ENCODE peak calls at places on chromosomes 1 and 21, in four cellular contexts. R is H9, W is PC-3, Y is neuronal stem cell. M is an unnamed sample.

GRCh38 chr1:24384251-24385090 is 29.1 kb downstream of the STPG1 start:
- DNase-seq in W (peak; percentile 49), R (no peak), Y (no peak), M (peak; percentile 76)

GRCh38 chr21:37407719-37408455 is 41.3 kb downstream of the DYRK1A start:
- DNase-seq in Y (no peak), R (no peak), W (no peak), M (peak; percentile 51)

GRCh38 chr1:29711582-29712274 is 475.4 kb downstream of the PTPRU start:
- DNase-seq in R (no peak), W (peak; percentile 84), Y (no peak), M (peak; percentile 61)

GRCh38 chr1:230891413-230891812 is 23.1 kb upstream of the C1orf198 start:
- DNase-seq in Y (peak; percentile 43), R (no peak), W (peak; percentile 28), M (peak; percentile 54)

GRCh38 chr1:243903904-243904303 is 53.9 kb upstream of the AKT3 start:
- DNase-seq in R (no peak), Y (no peak), W (peak; percentile 48), M (peak; percentile 67)

GRCh38 chr1:2088434-2088833 is 38.2 kb downstream of the PRKCZ start:
- DNase-seq in R (no peak), Y (no peak), W (no peak), M (peak; percentile 49)

GRCh38 chr1:156149374-156150106 is 3.8 kb upstream of the SEMA4A start:
- DNase-seq in W (no peak), R (peak; percentile 97), Y (no peak), M (no peak)

GRCh38 chr1:43844114-43844513 is 89.5 kb upstream of the ARTN start:
- DNase-seq in W (peak; percentile 28), Y (no peak), R (no peak), M (no peak)

GRCh38 chr1:229191066-229191674 is 79.7 kb upstream of the RAB4A start:
- DNase-seq in R (peak; percentile 65), W (peak; percentile 33), Y (no peak), M (no peak)

GRCh38 chr1:212452323-212453155 is 19.8 kb downstream of the NENF start:
- DNase-seq in Y (no peak), W (no peak), R (no peak), M (peak; percentile 73)

GRCh38 chr1:65235867-65236805 is 73.2 kb upstream of the DNAJC6 start:
- DNase-seq in Y (peak; percentile 39), R (no peak), W (peak; percentile 72), M (peak; percentile 64)

GRCh38 chr1:91864017-91864700 is 21.8 kb downstream of the TGFBR3 start:
- DNase-seq in Y (no peak), W (peak; percentile 50), R (no peak), M (peak; percentile 51)

GRCh38 chr1:235758931-235759330 is 107.8 kb downstream of the LYST start:
- DNase-seq in W (no peak), Y (no peak), R (no peak), M (no peak)

GRCh38 chr1:110188116-110188618 is 21.9 kb upstream of the KCNC4 start:
- DNase-seq in W (peak; percentile 79), R (no peak), Y (no peak), M (peak; percentile 20)

GRCh38 chr1:114075546-114076249 is 78.0 kb downstream of the SYT6 start:
- DNase-seq in Y (no peak), R (peak; percentile 44), W (no peak), M (no peak)

GRCh38 chr1:205356424-205357151 is at the start of gene KLHDC8A:
- DNase-seq in W (no peak), Y (peak; percentile 79), R (peak; percentile 56), M (no peak)

GRCh38 chr1:192443616-192444015 is 126.8 kb downstream of the RGS21 start:
- DNase-seq in W (peak; percentile 60), Y (no peak), R (no peak), M (peak; percentile 31)

GRCh38 chr1:218750216-218750970 is 405.3 kb downstream of the TGFB2 start:
- DNase-seq in R (no peak), Y (no peak), W (no peak), M (no peak)

GRCh38 chr1:211210052-211210451 is 49.1 kb upstream of the RCOR3 start:
- DNase-seq in W (no peak), Y (no peak), R (no peak), M (no peak)

GRCh38 chr1:94866178-94866822 is 46.1 kb downstream of the SLC44A3 start:
- DNase-seq in R (no peak), W (no peak), Y (no peak), M (peak; percentile 56)

GRCh38 chr1:12339861-12340557 is 110.2 kb downstream of the VPS13D start:
- DNase-seq in Y (no peak), R (no peak), W (no peak), M (peak; percentile 28)

GRCh38 chr1:204242920-204243319 is 29.1 kb upstream of the GOLT1A start:
- DNase-seq in R (no peak), Y (no peak), W (no peak), M (no peak)

GRCh38 chr1:96660503-96660902 is 61.1 kb upstream of the PTBP2 start:
- DNase-seq in R (no peak), Y (no peak), W (no peak), M (peak; percentile 77)

GRCh38 chr1:203556047-203556851 is 62.3 kb downstream of the OPTC start:
- DNase-seq in W (no peak), R (peak; percentile 66), Y (no peak), M (peak; percentile 96)

GRCh38 chr1:178344513-178345077 is 152.2 kb downstream of the CLEC20A start:
- DNase-seq in Y (no peak), W (peak; percentile 66), R (no peak), M (peak; percentile 93)

GRCh38 chr1:178345821-178346220 is 150.9 kb downstream of the CLEC20A start:
- DNase-seq in W (no peak), Y (no peak), R (no peak), M (peak; percentile 65)

GRCh38 chr1:178339834-178340233 is 156.9 kb downstream of the CLEC20A start:
- DNase-seq in W (no peak), R (no peak), Y (no peak), M (no peak)

GRCh38 chr1:178341218-178341956 is 155.4 kb downstream of the CLEC20A start:
- DNase-seq in R (peak; percentile 91), W (peak; percentile 91), Y (peak; percentile 79), M (peak; percentile 96)

GRCh38 chr1:178345238-178345637 is 151.5 kb downstream of the CLEC20A start:
- DNase-seq in Y (no peak), W (no peak), R (no peak), M (peak; percentile 31)
- H3K9ac ChIP-seq in Y (no peak overlapping the region), W (no peak overlapping the region), R (no peak overlapping the region), M (peak overlapping the region; percentile 31)

GRCh38 chr1:150559627-150560010 is 10.4 kb downstream of the ADAMTSL4 start:
- DNase-seq in R (no peak), W (no peak), Y (no peak), M (no peak)
- H3K9ac ChIP-seq in R (no peak overlapping the region), W (no peak overlapping the region), Y (no peak overlapping the region), M (peak overlapping the region; percentile 99)

GRCh38 chr1:7827134-7827955 is 25.5 kb downstream of the UTS2 start:
- DNase-seq in Y (no peak), R (no peak), W (no peak), M (no peak)
- H3K9ac ChIP-seq in Y (no peak overlapping the region), R (no peak overlapping the region), W (no peak overlapping the region), M (no peak overlapping the region)

DNA sequence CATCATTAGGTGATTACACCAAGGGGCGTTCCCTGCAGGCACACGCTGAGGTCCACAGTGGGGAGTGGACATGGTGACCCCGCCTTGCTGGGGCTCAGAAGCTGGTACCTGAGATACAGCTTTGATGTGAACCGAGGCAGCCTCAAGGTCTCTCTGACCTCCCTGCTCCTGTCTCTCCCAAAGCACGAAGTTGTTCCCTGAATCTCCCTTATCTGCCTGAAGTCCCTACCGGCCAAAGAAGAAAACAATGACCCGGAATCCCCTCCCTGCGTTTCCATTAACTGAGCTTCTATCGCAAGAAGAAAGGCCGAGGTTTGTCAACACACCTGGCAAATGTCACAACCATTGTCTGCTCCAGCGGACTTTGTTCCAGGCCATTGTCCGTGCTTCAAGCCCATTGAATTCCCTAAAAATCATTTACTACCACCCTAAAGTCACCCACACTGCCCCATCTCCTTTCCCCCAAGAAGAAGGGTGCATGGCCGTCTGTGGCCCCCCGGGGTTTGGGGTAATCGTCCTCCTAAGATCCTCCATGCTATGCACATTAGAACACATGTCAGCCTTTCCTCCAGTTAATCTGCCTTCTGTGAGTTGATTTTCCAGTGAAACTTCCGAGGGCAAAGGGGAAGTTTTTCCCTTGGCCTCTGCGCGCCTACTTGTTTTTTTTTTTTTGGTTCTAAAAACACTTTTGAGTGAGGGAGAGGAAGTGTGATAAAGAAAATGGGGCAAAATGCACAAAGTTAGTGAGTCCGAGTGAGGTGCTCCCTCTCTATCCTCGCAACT is 48.1 kb upstream of the COL18A1 start:
- DNase-seq in R (no peak), W (no peak), Y (no peak), M (no peak)
- H3K9ac ChIP-seq in R (no peak overlapping the region), W (no peak overlapping the region), Y (no peak overlapping the region), M (peak overlapping the region; percentile 52)

GRCh38 chr1:206729507-206729906 is 41.1 kb upstream of the IL19 start:
- DNase-seq in Y (no peak), R (no peak), W (no peak), M (no peak)

GRCh38 chr1:206727981-206728380 is 42.6 kb upstream of the IL19 start:
- DNase-seq in W (no peak), R (no peak), Y (no peak), M (no peak)

GRCh38 chr1:206732508-206732907 is 38.1 kb upstream of the IL19 start:
- DNase-seq in W (no peak), Y (no peak), R (no peak), M (no peak)

GRCh38 chr1:206728588-206728987 is 42.0 kb upstream of the IL19 start:
- DNase-seq in W (no peak), Y (no peak), R (no peak), M (no peak)

DNA sequence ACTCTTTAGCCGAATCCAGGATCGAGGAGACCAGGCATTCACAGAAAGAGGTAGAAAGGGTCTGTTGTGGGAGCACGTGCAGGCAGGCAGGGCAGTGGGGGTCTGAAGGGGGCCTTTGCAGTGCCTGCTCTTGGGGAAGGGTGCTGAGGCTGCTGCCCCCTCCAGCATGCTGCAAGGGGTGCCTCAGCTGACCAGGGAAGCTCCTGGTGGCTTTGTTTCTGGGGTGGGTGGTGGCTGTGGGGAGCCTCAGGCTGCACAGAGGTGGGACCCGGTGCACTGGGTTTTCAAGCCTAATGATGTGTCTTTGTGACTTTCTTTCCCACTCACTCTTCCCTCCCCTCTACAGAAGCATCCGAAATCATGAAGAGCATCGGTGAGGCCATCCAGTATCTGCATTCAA is 41.5 kb upstream of the IL19 start:
- DNase-seq in W (no peak), Y (no peak), R (no peak), M (no peak)
- H3K9ac ChIP-seq in W (no peak overlapping the region), Y (no peak overlapping the region), R (no peak overlapping the region), M (no peak overlapping the region)

GRCh38 chr21:42003051-42003461 is 7.1 kb downstream of the ZBTB21 start:
- DNase-seq in Y (no peak), W (peak; percentile 17), R (no peak), M (no peak)
- H3K9ac ChIP-seq in Y (no peak overlapping the region), W (peak overlapping the region; percentile 17), R (no peak overlapping the region), M (no peak overlapping the region)